ENCODE peak calls at places on chromosomes 1 and 21, in five cellular contexts. F is H1, Q is SK-N-SH, M is K562, W is GM12878. R is an unnamed sample.

GRCh38 chr1:181936269-181936668 is 125.2 kb downstream of the ZNF648 start:
- DNase-seq in F (no peak), Q (no peak), M (no peak), W (no peak), R (no peak)

GRCh38 chr1:80217377-80217986 is 1211.0 kb upstream of the ADGRL4 start:
- DNase-seq in F (no peak), Q (peak; percentile 41), M (no peak), W (no peak), R (peak; percentile 1)

GRCh38 chr1:178650950-178651461 is 74.0 kb upstream of the RALGPS2 start:
- DNase-seq in F (no peak), Q (no peak), M (no peak), W (no peak), R (peak; percentile 19)

GRCh38 chr1:147745271-147745670 is 15.1 kb downstream of the GJA5 start:
- DNase-seq in F (no peak), Q (no peak), M (no peak), W (no peak), R (no peak)

GRCh38 chr1:53585116-53585515 is 125.9 kb downstream of the DMRTB1 start:
- DNase-seq in F (no peak), Q (no peak), M (no peak), W (peak; percentile 3), R (no peak)

GRCh38 chr1:182309631-182310351 is 81.8 kb downstream of the GLUL start:
- DNase-seq in F (no peak), Q (no peak), M (peak; percentile 45), W (no peak), R (peak; percentile 81)

GRCh38 chr1:236810018-236810417 is 14.9 kb downstream of the MTR start:
- DNase-seq in F (no peak), Q (no peak), M (no peak), W (no peak), R (no peak)

GRCh38 chr21:43269461-43269860 is 100.7 kb downstream of the CRYAA start:
- DNase-seq in F (peak; percentile 73), Q (no peak), M (peak; percentile 72), W (no peak), R (no peak)

GRCh38 chr1:42961560-42962091 is 3.0 kb upstream of the SLC2A1 start:
- DNase-seq in F (no peak), Q (no peak), M (no peak), W (no peak), R (peak; percentile 63)

GRCh38 chr1:42965339-42965738 is 6.7 kb upstream of the SLC2A1 start:
- DNase-seq in F (no peak), Q (no peak), M (no peak), W (no peak), R (no peak)

GRCh38 chr1:42964032-42964812 is 5.6 kb upstream of the SLC2A1 start:
- DNase-seq in F (no peak), Q (no peak), M (no peak), W (no peak), R (no peak)

GRCh38 chr1:42962641-42963377 is 4.1 kb upstream of the SLC2A1 start:
- DNase-seq in F (peak; percentile 70), Q (no peak), M (peak; percentile 84), W (no peak), R (peak; percentile 61)

DNA sequence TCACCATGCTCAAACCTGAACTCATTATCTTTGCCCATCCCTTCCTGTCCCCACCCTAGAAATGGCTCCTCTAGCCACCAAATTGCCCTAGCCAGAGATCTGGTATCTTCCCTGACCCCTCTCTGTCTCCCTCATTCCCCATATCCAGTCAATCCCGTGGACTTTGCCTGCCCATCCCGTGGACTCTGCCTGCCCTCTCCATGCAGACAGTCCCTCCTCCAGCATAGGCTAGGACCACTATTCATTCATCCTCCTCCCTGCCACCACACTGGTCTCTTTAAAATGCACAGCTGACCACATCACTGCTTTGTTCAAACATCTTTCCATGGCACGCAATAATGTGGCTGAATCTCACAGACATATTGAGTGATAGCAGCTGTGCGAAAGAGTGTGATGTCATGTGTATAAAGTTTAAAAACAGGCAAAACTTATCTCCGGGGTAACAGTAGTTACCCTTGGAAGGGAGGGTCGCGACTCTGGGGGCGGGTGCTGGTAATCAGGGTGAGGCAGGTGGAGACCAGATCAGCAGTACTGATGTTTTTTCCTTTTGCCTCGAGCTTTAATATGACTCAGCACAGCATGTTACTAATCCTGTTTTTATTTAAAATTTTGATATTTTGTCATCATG is 4.8 kb upstream of the SLC2A1 start:
- DNase-seq in F (no peak), Q (no peak), M (peak; percentile 93), W (no peak), R (peak; percentile 46)
- H3K27me3 ChIP-seq in F (no peaks in the 10 kb centered on the region), Q (no peaks in the 10 kb centered on the region), M (no peaks in the 10 kb centered on the region), W (no peaks in the 10 kb centered on the region), R (no peaks in the 10 kb centered on the region)

GRCh38 chr1:25867210-25867991 is 8.1 kb downstream of the PAQR7 start:
- DNase-seq in F (no peak), Q (no peak), M (no peak), W (no peak), R (peak; percentile 65)
- TF ChIP-seq CHD2 in F (no peak), Q (no peak), M (no peak), W (no peak), R (no peak)

DNA sequence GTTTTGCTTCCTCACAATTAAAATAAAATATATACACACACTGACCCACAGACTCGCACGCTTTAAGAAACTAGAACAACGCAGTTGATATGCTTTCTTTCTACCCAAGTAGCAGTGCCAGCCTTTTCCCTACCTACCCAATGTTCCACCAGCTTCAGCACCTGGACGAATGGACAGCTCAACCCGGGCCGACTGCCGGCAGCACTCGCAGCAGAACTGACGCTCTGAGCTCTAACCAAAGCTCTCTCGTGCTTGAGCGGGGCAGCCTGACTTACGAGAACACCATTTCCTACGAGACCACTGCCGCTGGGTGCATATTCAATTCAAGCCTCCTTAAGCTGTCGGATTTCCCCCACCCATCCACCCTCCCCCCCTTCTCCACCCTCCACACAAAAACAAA is 127.4 kb upstream of the DPYD start:
- DNase-seq in F (peak; percentile 87), Q (peak; percentile 59), M (no peak), W (no peak), R (peak; percentile 13)
- H3K27me3 ChIP-seq in F (peaks cover 34% of the 10 kb centered on the region), Q (no peaks in the 10 kb centered on the region), M (no peaks in the 10 kb centered on the region), W (peaks cover 24% of the 10 kb centered on the region), R (peaks cover 6% of the 10 kb centered on the region)

DNA sequence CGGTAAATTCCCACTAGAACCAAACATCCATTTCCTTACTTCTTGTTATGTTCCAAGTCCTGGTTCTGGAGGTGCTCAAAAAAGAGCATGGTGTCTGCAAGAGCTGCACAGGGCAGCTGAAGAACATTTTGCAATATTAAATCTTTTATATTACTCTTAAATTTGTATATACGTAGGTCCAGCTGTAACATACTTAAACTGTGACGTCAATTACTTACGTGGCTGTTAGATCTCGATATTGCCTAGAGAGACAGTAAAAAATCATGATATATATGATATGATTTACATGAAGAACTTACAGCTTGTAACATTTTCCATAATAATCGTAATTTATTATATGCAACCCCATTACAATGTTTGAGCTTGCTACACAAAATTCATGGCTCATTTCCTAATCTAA is 19.3 kb upstream of the EPHB2 start:
- DNase-seq in F (no peak), Q (no peak), M (no peak), W (no peak), R (no peak)
- TF ChIP-seq CHD2 in F (no peak), Q (no peak), M (no peak), W (no peak), R (no peak)

GRCh38 chr1:192678099-192678498 is 42.2 kb downstream of the RGS13 start:
- DNase-seq in F (no peak), Q (no peak), M (no peak), W (no peak), R (no peak)
- H3K27me3 ChIP-seq in F (no peaks in the 10 kb centered on the region), Q (no peaks in the 10 kb centered on the region), M (no peaks in the 10 kb centered on the region), W (no peaks in the 10 kb centered on the region), R (no peaks in the 10 kb centered on the region)

GRCh38 chr1:20141001-20141400 is 1.9 kb downstream of the PLA2G2F start:
- DNase-seq in F (no peak), Q (no peak), M (no peak), W (no peak), R (no peak)
- TF ChIP-seq CHD2 in F (no peak), Q (no peak), M (no peak), W (no peak), R (no peak)

GRCh38 chr21:33028759-33029511 is 3.2 kb downstream of the OLIG2 start:
- DNase-seq in F (peak; percentile 48), Q (no peak), M (no peak), W (no peak), R (no peak)

GRCh38 chr21:33029512-33029921 is 3.8 kb downstream of the OLIG2 start:
- DNase-seq in F (peak; percentile 61), Q (no peak), M (no peak), W (no peak), R (no peak)

GRCh38 chr21:33027401-33028185 is 1.9 kb downstream of the OLIG2 start:
- DNase-seq in F (peak; percentile 73), Q (peak; percentile 50), M (no peak), W (no peak), R (no peak)

GRCh38 chr21:33026878-33027400 is 1.2 kb downstream of the OLIG2 start:
- DNase-seq in F (peak; percentile 72), Q (no peak), M (no peak), W (no peak), R (no peak)

GRCh38 chr21:33028271-33028670 is 2.5 kb downstream of the OLIG2 start:
- DNase-seq in F (no peak), Q (no peak), M (no peak), W (no peak), R (no peak)
- H3K27me3 ChIP-seq in F (peaks cover 90% of the 10 kb centered on the region), Q (peaks cover 96% of the 10 kb centered on the region), M (peaks cover 86% of the 10 kb centered on the region), W (peaks cover 25% of the 10 kb centered on the region), R (peaks cover 16% of the 10 kb centered on the region)